ENCODE peak calls at places on chromosome 15, in four cellular contexts. I, A, F and T are unnamed samples.

GRCh38 chr15:78200276-78200930 is 34.0 kb downstream of the ACSBG1 start:
- DNase-seq in F (no peak), I (no peak), A (no peak), T (no peak)

GRCh38 chr15:78384651-78385050 is 44.5 kb downstream of the CRABP1 start:
- DNase-seq in F (no peak), A (no peak), I (no peak), T (no peak)

GRCh38 chr15:67225336-67225735 is 29.1 kb downstream of the AAGAB start:
- DNase-seq in F (peak), I (no peak), A (no peak), T (no peak)

GRCh38 chr15:23067416-23067815 is 28.0 kb upstream of the TUBGCP5 start:
- DNase-seq in A (no peak), F (no peak), I (no peak), T (no peak)

GRCh38 chr15:88465633-88466219 is 1.5 kb downstream of the MRPL46 start:
- DNase-seq in I (no peak), A (no peak), F (peak), T (peak)

GRCh38 chr15:74901612-74902063 is 5.0 kb downstream of the FAM219B start:
- DNase-seq in A (peak), I (peak), F (peak), T (peak)

GRCh38 chr15:66743703-66744536 is 41.9 kb downstream of the SMAD6 start:
- DNase-seq in F (no peak), A (no peak), I (no peak), T (no peak)

GRCh38 chr15:75153084-75153483 is 48.6 kb upstream of the C15orf39 start:
- DNase-seq in A (peak), I (no peak), F (peak), T (no peak)

GRCh38 chr15:53880353-53880752 is 97.9 kb upstream of the UNC13C start:
- DNase-seq in F (no peak), A (no peak), I (no peak), T (no peak)

GRCh38 chr15:71015342-71015741 is 99.9 kb upstream of the THSD4 start:
- DNase-seq in A (no peak), F (no peak), I (no peak), T (no peak)

GRCh38 chr15:48785195-48785594 is 25.7 kb downstream of the CEP152 start:
- DNase-seq in A (no peak), I (no peak), F (no peak), T (no peak)

GRCh38 chr15:48084759-48085420 is 35.9 kb upstream of the SLC24A5 start:
- DNase-seq in F (peak), A (peak), I (no peak), T (no peak)

GRCh38 chr15:56017920-56018319 is 24.5 kb upstream of the NEDD4 start:
- DNase-seq in F (peak), A (peak), I (no peak), T (no peak)

GRCh38 chr15:100942656-100943055 is 23.5 kb downstream of the LRRK1 start:
- DNase-seq in I (no peak), A (no peak), F (no peak), T (no peak)

GRCh38 chr15:98838387-98839259 is 169.0 kb downstream of the PGPEP1L start:
- DNase-seq in F (no peak), I (no peak), A (no peak), T (no peak)

GRCh38 chr15:97893988-97894387 is 66.5 kb upstream of the ARRDC4 start:
- DNase-seq in A (no peak), I (no peak), F (no peak), T (no peak)

GRCh38 chr15:76151599-76151974 is 91.8 kb downstream of the TMEM266 start:
- DNase-seq in I (no peak), F (no peak), A (peak), T (no peak)

GRCh38 chr15:81749667-81750360 is 296.0 kb downstream of the MEX3B start:
- DNase-seq in A (no peak), I (no peak), F (no peak), T (no peak)

GRCh38 chr15:94234300-94234699 is 2.9 kb downstream of the MCTP2 start:
- DNase-seq in I (no peak), A (no peak), F (peak), T (peak)

GRCh38 chr15:101031203-101031602 is 112.0 kb downstream of the LRRK1 start:
- DNase-seq in I (no peak), A (no peak), F (peak), T (no peak)

GRCh38 chr15:74302821-74303359 is 64.6 kb downstream of the CYP11A1 start:
- DNase-seq in A (peak), F (no peak), I (peak), T (peak)

GRCh38 chr15:75181780-75182179 is 19.9 kb upstream of the C15orf39 start:
- DNase-seq in F (no peak), I (no peak), A (no peak), T (no peak)

GRCh38 chr15:64597469-64597806 is 137.1 kb downstream of the ZNF609 start:
- DNase-seq in A (no peak), I (no peak), F (no peak), T (no peak)

GRCh38 chr15:76793162-76793561 is 112.0 kb downstream of the SCAPER start:
- DNase-seq in I (no peak), F (no peak), A (peak), T (no peak)

GRCh38 chr15:92711457-92711831 is 55.9 kb upstream of the FAM174B start:
- DNase-seq in A (no peak), F (no peak), I (no peak), T (no peak)